ENCODE peak calls at places on chromosomes 12 and 14, in eight cellular contexts. C is fibroblast of the aortic adventitia, A is uterus, T is NCI-H2081, Z is NCI-H1092 treated with DMSO at 0.1 percent for 48 hours, O is DMS 273 treated with DMSO at 0.1 percent for 48 hours, H is cardiac muscle cell, K is COR-L47. N is an unnamed sample.

GRCh38 chr14:56826214-56826613 is 15.9 kb upstream of the OTX2 start:
- DNase-seq in K (no peak), O (no peak), A (no peak), Z (no peak), T (no peak), H (no peak), C (no peak), N (no peak)

GRCh38 chr12:124856132-124856841 is 7.4 kb downstream of the SCARB1 start:
- DNase-seq in A (no peak), T (no peak), C (no peak), O (no peak), H (peak), Z (no peak), K (no peak), N (no peak)

GRCh38 chr12:1830981-1831930 is 10.9 kb downstream of the LRTM2 start:
- DNase-seq in H (peak), A (peak), C (peak), K (no peak), O (no peak), T (no peak), Z (no peak), N (no peak)

GRCh38 chr14:105894125-105894977 is 368.0 kb downstream of the TMEM121 start:
- DNase-seq in T (no peak), C (no peak), O (no peak), K (no peak), H (no peak), A (peak), Z (no peak), N (no peak)

GRCh38 chr12:103513875-103514274 is 18.1 kb upstream of the C12orf42 start:
- DNase-seq in Z (no peak), O (no peak), H (no peak), A (no peak), T (no peak), C (no peak), K (no peak), N (no peak)

GRCh38 chr14:84343637-84344036 is 1186.3 kb upstream of the FLRT2 start:
- DNase-seq in A (no peak), C (peak), H (no peak), Z (no peak), K (no peak), T (no peak), O (no peak), N (no peak)

GRCh38 chr14:100604126-100604501 is 16.9 kb upstream of the BEGAIN start:
- DNase-seq in T (no peak), Z (no peak), K (no peak), A (no peak), C (no peak), H (no peak), O (no peak), N (no peak)

GRCh38 chr12:71007736-71008449 is 87.4 kb upstream of the PTPRR start:
- DNase-seq in K (no peak), T (no peak), O (no peak), A (no peak), C (no peak), Z (no peak), H (no peak), N (no peak)

GRCh38 chr14:102824832-102825231 is 47.6 kb downstream of the TRAF3 start:
- DNase-seq in H (no peak), T (no peak), O (no peak), A (no peak), K (no peak), C (peak), Z (no peak), N (peak)

GRCh38 chr14:102392506-102392905 is 29.8 kb downstream of the TECPR2 start:
- DNase-seq in T (peak), C (peak), K (no peak), A (no peak), O (no peak), H (no peak), Z (peak), N (peak)

GRCh38 chr12:27970981-27971489 is 1.5 kb downstream of the PTHLH start:
- DNase-seq in K (no peak), O (no peak), A (no peak), T (no peak), C (peak), Z (no peak), H (peak), N (no peak)

GRCh38 chr14:35405304-35405996 is 901 bp upstream of the NFKBIA start:
- DNase-seq in A (peak), K (peak), T (no peak), C (peak), H (no peak), O (no peak), Z (peak), N (peak)

GRCh38 chr12:53052419-53053222 is 2.8 kb downstream of the TNS2 start:
- DNase-seq in K (peak), H (no peak), Z (peak), T (peak), C (peak), A (peak), O (no peak), N (peak)

GRCh38 chr12:45730842-45731336 is 1.4 kb downstream of the ARID2 start:
- DNase-seq in C (peak), T (peak), A (no peak), H (peak), K (no peak), Z (peak), O (no peak), N (peak)

GRCh38 chr14:24231263-24232120 is 675 bp downstream of the NEDD8 start:
- DNase-seq in K (no peak), H (no peak), O (no peak), A (no peak), Z (no peak), T (no peak), C (no peak), N (no peak)

GRCh38 chr12:81094718-81095360 is 17.0 kb downstream of the ACSS3 start:
- DNase-seq in A (no peak), K (no peak), T (no peak), H (no peak), O (no peak), C (no peak), Z (no peak), N (no peak)

GRCh38 chr12:12784911-12785814 is at the start of gene APOLD1:
- DNase-seq in T (no peak), O (no peak), Z (no peak), H (no peak), C (no peak), K (no peak), A (peak), N (peak)

GRCh38 chr14:79466938-79467527 is 744.3 kb downstream of the DIO2 start:
- DNase-seq in Z (no peak), T (no peak), A (no peak), K (no peak), H (no peak), O (no peak), C (no peak), N (no peak)

GRCh38 chr14:99382781-99383456 is 97.7 kb downstream of the SETD3 start:
- DNase-seq in A (no peak), O (no peak), H (no peak), C (no peak), K (no peak), T (no peak), Z (no peak), N (no peak)